ENCODE peak calls at places on chromosomes 11 and 22, in seven cellular contexts. S is uterus; C is mucosa of descending colon; N is colonic mucosa; P is CD8-positive, alpha-beta memory T cell; I is cardiac muscle cell; Y is GM23248. O is an unnamed sample. For H3K4me1, the result is how much of the 10 kb centered on the place peaks cover.

GRCh38 chr11:119671048-119671447 is 58.0 kb downstream of the NECTIN1 start:
- DNase-seq in S (peak), Y (no peak), C (peak), P (no peak), N (peak), I (peak), O (no peak)

GRCh38 chr11:26322335-26323067 is 9.4 kb upstream of the ANO3 start:
- DNase-seq in S (no peak), P (no peak), N (no peak), C (no peak), I (no peak), Y (no peak), O (no peak)

GRCh38 chr11:29161216-29161615 is 855.6 kb downstream of the KCNA4 start:
- DNase-seq in S (no peak), C (no peak), I (no peak), P (no peak), N (no peak), Y (peak), O (no peak)

GRCh38 chr11:93330446-93330984 is at the start of gene DEUP1:
- DNase-seq in Y (peak), I (peak), P (no peak), S (peak), C (peak), N (peak), O (no peak)

GRCh38 chr11:128593281-128593680 is 5.9 kb upstream of the ETS1 start:
- DNase-seq in S (no peak), P (no peak), C (no peak), N (no peak), Y (peak), I (no peak), O (no peak)

GRCh38 chr11:108593214-108593909 is at the start of gene EXPH5:
- DNase-seq in N (peak), P (peak), S (peak), I (peak), Y (peak), C (peak), O (peak)

GRCh38 chr22:29907753-29908515 is 25.0 kb downstream of the MTMR3 start:
- DNase-seq in S (peak), C (peak), Y (peak), N (peak), P (no peak), I (peak), O (no peak)

GRCh38 chr11:118625036-118625690 is 17.7 kb downstream of the PHLDB1 start:
- DNase-seq in I (no peak), Y (no peak), N (no peak), C (peak), P (no peak), S (no peak), O (no peak)

GRCh38 chr11:44305643-44306468 is 4.1 kb downstream of the ALX4 start:
- DNase-seq in C (no peak), S (no peak), I (no peak), N (peak), P (no peak), Y (no peak), O (no peak)

GRCh38 chr22:23749747-23750373 is 1.1 kb downstream of the ZNF70 start:
- DNase-seq in Y (peak), N (no peak), C (no peak), P (no peak), S (no peak), I (peak), O (no peak)

GRCh38 chr22:24543679-24544243 is 11.2 kb downstream of the GUCD1 start:
- DNase-seq in Y (no peak), N (no peak), S (no peak), I (no peak), C (no peak), P (no peak), O (no peak)

GRCh38 chr11:61754534-61755482 is 2.4 kb downstream of the MYRF start:
- DNase-seq in I (peak), P (no peak), N (no peak), Y (no peak), S (peak), C (no peak), O (no peak)

GRCh38 chr22:38353701-38354100 is 36.5 kb upstream of the CSNK1E start:
- DNase-seq in I (no peak), Y (no peak), S (no peak), C (no peak), N (no peak), P (no peak), O (no peak)

GRCh38 chr22:40001800-40002577 is 7.2 kb downstream of the FAM83F start:
- DNase-seq in P (no peak), S (no peak), I (no peak), Y (no peak), C (peak), N (no peak), O (no peak)

GRCh38 chr11:116525961-116526495 is 246.8 kb downstream of the BUD13 start:
- DNase-seq in Y (no peak), C (no peak), S (no peak), N (no peak), I (no peak), P (no peak), O (no peak)

GRCh38 chr11:76266269-76266668 is 60.0 kb upstream of the WNT11 start:
- DNase-seq in S (peak), I (peak), P (no peak), N (no peak), C (no peak), Y (peak), O (no peak)

GRCh38 chr11:95229199-95230053 is 1.6 kb downstream of the SESN3 start:
- DNase-seq in C (no peak), P (no peak), S (no peak), I (peak), Y (peak), N (peak), O (no peak)

GRCh38 chr11:94939346-94939745 is 34.0 kb downstream of the CWC15 start:
- DNase-seq in P (no peak), C (no peak), Y (no peak), S (no peak), N (no peak), I (no peak), O (no peak)

GRCh38 chr11:70901951-70902521 is 350.3 kb downstream of the SHANK2 start:
- DNase-seq in I (peak), C (no peak), P (no peak), Y (peak), N (no peak), S (no peak), O (no peak)

GRCh38 chr11:118606157-118606843 is 1.1 kb upstream of the PHLDB1 start:
- DNase-seq in P (no peak), S (no peak), Y (no peak), N (no peak), C (no peak), I (peak), O (no peak)

GRCh38 chr22:28429711-28430110 is 249.9 kb downstream of the TTC28 start:
- DNase-seq in N (no peak), C (no peak), Y (peak), S (no peak), P (no peak), I (no peak), O (no peak)

GRCh38 chr11:108324587-108324986 is 101.7 kb downstream of the ATM start:
- DNase-seq in C (no peak), P (no peak), Y (peak), S (no peak), N (no peak), I (peak), O (no peak)

GRCh38 chr22:39907605-39908097 is 6.8 kb downstream of the GRAP2 start:
- DNase-seq in S (no peak), I (no peak), P (no peak), Y (no peak), C (no peak), N (no peak), O (no peak)

GRCh38 chr11:98940913-98941312 is 79.8 kb upstream of the CNTN5 start:
- DNase-seq in Y (no peak), P (no peak), N (no peak), S (no peak), C (no peak), I (no peak), O (no peak)

GRCh38 chr11:117572671-117573070 is 224.3 kb downstream of the DSCAML1 start:
- DNase-seq in N (no peak), C (no peak), S (no peak), I (no peak), P (no peak), Y (no peak), O (no peak)

GRCh38 chr22:23380230-23380573 is 199.9 kb downstream of the IGLL1 start:
- DNase-seq in C (peak), P (no peak), N (no peak), I (no peak), Y (no peak), S (no peak), O (no peak)

GRCh38 chr11:11202885-11203284 is 150.2 kb downstream of the CSNK2A3 start:
- DNase-seq in I (no peak), S (no peak), N (no peak), P (no peak), Y (peak), C (no peak), O (no peak)

GRCh38 chr22:50150161-50151129 is 20.1 kb upstream of the PANX2 start:
- DNase-seq in I (no peak), P (no peak), C (no peak), Y (no peak), N (no peak), S (no peak), O (no peak)

GRCh38 chr22:50318698-50319411 is 8.0 kb downstream of the DENND6B start:
- DNase-seq in I (no peak), Y (no peak), S (no peak), N (no peak), C (peak), P (no peak), O (no peak)

GRCh38 chr11:36258730-36259360 is 30.4 kb downstream of the COMMD9 start:
- DNase-seq in I (peak), N (peak), P (no peak), S (peak), C (no peak), Y (peak), O (no peak)

GRCh38 chr11:95153857-95154246 is 64.2 kb downstream of the ENDOD1 start:
- DNase-seq in N (no peak), I (no peak), S (no peak), Y (no peak), P (no peak), C (no peak), O (no peak)

GRCh38 chr11:121687961-121688566 is 235.3 kb upstream of the SORL1-AS1 start:
- DNase-seq in N (no peak), Y (no peak), P (no peak), C (no peak), S (no peak), I (peak), O (no peak)

GRCh38 chr22:29636751-29637150 is 33.3 kb downstream of the NF2 start:
- DNase-seq in N (no peak), C (no peak), Y (no peak), S (no peak), I (no peak), P (no peak), O (no peak)

GRCh38 chr11:48172818-48173609 is 43.6 kb upstream of the OR4B1 start:
- DNase-seq in P (peak), C (peak), Y (peak), N (peak), I (peak), S (peak), O (peak)

GRCh38 chr22:45064313-45065268 is 54.8 kb upstream of the PHF21B start:
- DNase-seq in P (no peak), I (peak), Y (peak), N (no peak), S (no peak), C (no peak), O (no peak)

GRCh38 chr11:71327156-71328085 is 75.0 kb upstream of the SHANK2 start:
- DNase-seq in Y (no peak), P (no peak), N (no peak), S (no peak), C (no peak), I (no peak), O (no peak)

GRCh38 chr11:18106688-18107087 is 806 bp upstream of the SAAL1 start:
- DNase-seq in C (no peak), I (no peak), Y (peak), N (no peak), P (no peak), S (no peak), O (no peak)

GRCh38 chr22:46635756-46636155 is 15.6 kb downstream of the GRAMD4 start:
- DNase-seq in N (no peak), P (no peak), I (no peak), Y (no peak), C (no peak), S (no peak), O (no peak)
- H3K4me1 ChIP-seq in N (under half), P (under half), I (under half), Y (under half), C (under half), S (under half), O (under half)

DNA sequence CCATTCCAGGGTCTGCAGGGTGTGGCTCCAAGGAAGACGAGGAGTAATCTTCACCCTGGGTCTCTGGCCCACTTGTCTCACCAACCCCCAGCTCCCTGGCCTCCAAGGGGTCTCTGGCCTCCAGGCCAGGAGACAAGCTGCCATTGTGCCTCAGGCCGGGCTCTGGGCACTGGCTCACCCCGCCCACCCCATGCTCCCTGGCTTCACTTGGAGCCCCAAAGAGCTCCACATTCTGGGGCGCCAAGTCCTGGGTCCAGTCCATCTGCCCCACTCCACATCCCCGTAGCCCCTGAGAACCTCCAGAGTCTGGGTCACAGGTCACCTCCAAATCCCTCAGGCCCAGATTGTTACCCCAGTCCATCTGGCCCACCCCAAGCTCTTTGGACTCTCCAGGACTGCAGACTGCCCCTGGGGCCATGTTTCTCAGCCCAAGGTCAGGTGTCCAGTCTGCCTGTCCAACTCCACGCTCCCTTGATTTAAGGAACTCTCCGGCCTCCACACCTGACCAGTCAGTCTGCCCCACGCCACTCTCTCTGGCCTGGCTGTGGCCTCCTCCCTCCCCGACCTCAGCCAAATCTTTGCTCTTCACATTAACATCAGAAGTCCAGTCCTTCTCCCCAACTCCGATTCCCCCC is 16.2 kb downstream of the TNKS1BP1 start:
- DNase-seq in C (peak), S (no peak), I (no peak), Y (no peak), P (no peak), N (no peak), O (no peak)
- H3K4me1 ChIP-seq in C (under half), S (under half), I (under half), Y (half or more), P (under half), N (under half), O (under half)

GRCh38 chr11:13321431-13321830 is 43.8 kb downstream of the BMAL1 start:
- DNase-seq in N (no peak), S (no peak), I (no peak), P (no peak), C (no peak), Y (no peak), O (no peak)
- H3K4me1 ChIP-seq in N (under half), S (under half), I (under half), P (under half), C (under half), Y (under half), O (under half)

DNA sequence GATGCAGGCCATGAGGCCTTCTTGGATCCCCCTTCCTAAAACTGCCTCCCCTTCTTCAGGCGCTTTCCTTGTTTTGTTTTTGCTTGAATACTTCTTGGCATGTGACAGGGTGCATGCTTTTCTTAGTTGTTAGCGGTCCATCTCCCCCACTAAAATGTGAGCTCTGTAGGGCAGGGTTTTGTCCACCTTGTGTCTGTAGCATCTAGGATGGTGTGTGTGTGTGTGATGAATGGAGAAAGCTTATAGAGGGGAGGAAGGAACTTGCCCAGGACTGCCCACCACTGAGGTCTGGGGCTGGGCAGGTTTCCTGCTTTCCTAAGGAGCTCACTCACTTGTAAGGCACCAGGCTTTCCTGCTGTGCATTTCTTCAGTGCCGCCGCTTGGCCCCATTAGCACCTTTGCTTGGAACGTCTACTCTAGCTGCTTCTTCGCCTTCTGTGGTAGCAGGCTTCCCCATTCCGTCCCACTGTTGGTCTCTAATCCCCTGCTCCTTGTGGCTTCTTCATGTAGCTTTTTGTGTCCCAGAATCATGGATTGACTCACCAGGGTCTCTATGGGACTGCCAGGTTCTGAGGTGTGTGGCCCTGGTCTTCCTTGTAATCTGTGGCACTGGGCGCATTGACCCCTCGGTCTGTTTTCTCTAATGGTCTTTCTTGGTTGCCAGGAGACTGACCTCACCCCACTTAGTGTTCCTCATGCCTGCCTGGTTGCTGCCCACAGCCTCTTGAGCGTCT is 3.3 kb downstream of the DGCR8 start:
- DNase-seq in I (no peak), P (no peak), C (peak), Y (no peak), S (no peak), N (no peak), O (no peak)
- H3K4me1 ChIP-seq in I (under half), P (half or more), C (under half), Y (under half), S (under half), N (under half), O (under half)

GRCh38 chr11:111739299-111739698 is 26.9 kb downstream of the PPP2R1B start:
- DNase-seq in Y (no peak), C (no peak), P (no peak), N (no peak), I (no peak), S (no peak), O (no peak)

GRCh38 chr11:111736191-111736590 is 30.0 kb downstream of the PPP2R1B start:
- DNase-seq in S (no peak), P (no peak), I (peak), C (no peak), Y (peak), N (no peak), O (no peak)

GRCh38 chr11:111736621-111737055 is 29.6 kb downstream of the PPP2R1B start:
- DNase-seq in S (no peak), Y (peak), N (no peak), P (no peak), C (no peak), I (no peak), O (no peak)

GRCh38 chr11:111737180-111737876 is 28.9 kb downstream of the PPP2R1B start:
- DNase-seq in Y (no peak), S (no peak), I (no peak), C (no peak), N (no peak), P (no peak), O (no peak)

DNA sequence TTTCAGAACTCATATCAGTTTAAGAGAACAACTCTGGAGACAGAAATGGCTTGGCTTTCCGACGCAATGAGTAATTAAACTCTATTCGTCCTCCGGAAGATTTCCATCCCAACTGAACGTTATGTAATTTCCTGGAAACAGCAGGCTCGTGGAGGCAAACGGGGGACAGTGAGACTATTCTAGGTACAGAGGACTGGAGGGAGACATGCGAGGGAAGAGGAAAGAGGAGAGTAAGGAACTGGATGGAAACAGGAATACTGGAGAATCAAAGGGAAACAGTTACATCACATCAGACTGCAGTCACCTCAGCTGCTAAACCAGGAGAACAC is 28.3 kb downstream of the PPP2R1B start:
- DNase-seq in I (peak), C (no peak), N (no peak), Y (peak), P (no peak), S (peak), O (no peak)
- H3K4me1 ChIP-seq in I (under half), C (under half), N (under half), Y (half or more), P (under half), S (under half), O (under half)

O was measured in effector memory CD4-positive, alpha-beta T cell.